ENCODE peak calls at places on chromosomes 6 and 20, in six cellular contexts. I, L, W, Q, F and U are unnamed samples.

GRCh38 chr20:47847882-47848485 is 62.7 kb upstream of the SULF2 start:
- DNase-seq in Q (no peak), I (no peak), W (no peak), F (no peak), L (no peak), U (no peak)

GRCh38 chr6:35052694-35053565 is 88.2 kb downstream of the TCP11 start:
- DNase-seq in Q (peak; percentile 35), L (no peak), I (no peak), W (no peak), F (peak; percentile 80), U (no peak)

GRCh38 chr6:145587342-145587741 is 148.0 kb downstream of the EPM2A start:
- DNase-seq in F (no peak), L (no peak), W (no peak), Q (no peak), I (no peak), U (no peak)

GRCh38 chr6:138349891-138350290 is 27.8 kb upstream of the SMIM28 start:
- DNase-seq in I (no peak), Q (peak; percentile 62), W (no peak), F (no peak), L (no peak), U (no peak)

GRCh38 chr20:45921618-45922189 is 9.7 kb upstream of the PLTP start:
- DNase-seq in Q (no peak), F (no peak), I (no peak), W (no peak), L (no peak), U (no peak)

GRCh38 chr6:27297857-27298730 is 14.0 kb downstream of the POM121L2 start:
- DNase-seq in F (peak; percentile 56), W (peak; percentile 59), I (peak; percentile 60), L (no peak), Q (peak; percentile 50), U (no peak)

GRCh38 chr6:36821581-36822335 is 17.5 kb downstream of the CPNE5 start:
- DNase-seq in F (no peak), L (no peak), I (no peak), Q (no peak), W (no peak), U (no peak)

GRCh38 chr20:45419188-45420091 is 3.5 kb downstream of the PIGT start:
- DNase-seq in L (peak; percentile 48), W (peak; percentile 89), F (peak; percentile 89), Q (peak; percentile 97), I (no peak), U (no peak)

GRCh38 chr20:16927031-16927430 is 178.9 kb downstream of the OTOR start:
- DNase-seq in F (no peak), W (peak; percentile 21), L (no peak), I (no peak), Q (no peak), U (no peak)

GRCh38 chr6:118719351-118720124 is 68.1 kb upstream of the CEP85L start:
- DNase-seq in F (no peak), W (no peak), Q (no peak), L (peak; percentile 53), I (no peak), U (no peak)

GRCh38 chr6:105890521-105891244 is 195.5 kb upstream of the PRDM1 start:
- DNase-seq in Q (no peak), L (no peak), W (peak; percentile 6), I (no peak), F (no peak), U (no peak)

GRCh38 chr6:109031416-109031815 is 63.2 kb downstream of the SESN1 start:
- DNase-seq in I (no peak), L (no peak), Q (no peak), F (no peak), W (no peak), U (no peak)

GRCh38 chr20:58850693-58851174 is at the start of gene GNAS-AS1:
- DNase-seq in L (peak; percentile 96), W (peak; percentile 79), Q (peak; percentile 89), F (peak; percentile 90), I (peak; percentile 91), U (peak; percentile 91)

GRCh38 chr6:168828035-168828434 is 387.1 kb downstream of the SMOC2 start:
- DNase-seq in F (no peak), W (no peak), Q (no peak), L (no peak), I (no peak), U (no peak)

GRCh38 chr20:63141531-63141930 is 74.4 kb downstream of the YTHDF1 start:
- DNase-seq in L (no peak), W (no peak), I (no peak), F (no peak), Q (no peak), U (no peak)

GRCh38 chr6:31115941-31116560 is 1.5 kb downstream of the PSORS1C1 start:
- DNase-seq in Q (no peak), F (no peak), I (no peak), W (no peak), L (no peak), U (no peak)

GRCh38 chr20:35468671-35469334 is 13.4 kb downstream of the CEP250 start:
- DNase-seq in Q (no peak), L (no peak), F (peak; percentile 25), I (no peak), W (no peak), U (no peak)

GRCh38 chr6:16876201-16876600 is 114.9 kb upstream of the ATXN1 start:
- DNase-seq in W (no peak), F (no peak), Q (no peak), I (no peak), L (no peak), U (no peak)

GRCh38 chr6:122995930-122996796 is at the start of gene CLVS2:
- DNase-seq in Q (peak; percentile 55), F (peak; percentile 20), W (no peak), L (no peak), I (peak; percentile 71), U (peak; percentile 72)

GRCh38 chr6:32668226-32668747 is 1.8 kb upstream of the HLA-DQB1 start:
- DNase-seq in L (peak; percentile 73), F (no peak), I (no peak), Q (no peak), W (peak; percentile 40), U (no peak)

GRCh38 chr20:33811763-33812672 is 870 bp downstream of the CHMP4B start:
- DNase-seq in Q (peak; percentile 83), F (peak; percentile 80), I (no peak), L (no peak), W (peak; percentile 93), U (no peak)

GRCh38 chr6:19549109-19549508 is 288.1 kb upstream of the ID4 start:
- DNase-seq in L (no peak), I (no peak), F (no peak), Q (no peak), W (no peak), U (no peak)

GRCh38 chr6:159092631-159093030 is 47.8 kb upstream of the TAGAP start:
- DNase-seq in I (no peak), W (peak; percentile 20), F (peak; percentile 64), L (no peak), Q (no peak), U (no peak)

GRCh38 chr6:20540683-20541082 is 6.4 kb downstream of the CDKAL1 start:
- DNase-seq in W (peak; percentile 57), I (no peak), F (peak; percentile 51), L (no peak), Q (peak; percentile 11), U (no peak)

GRCh38 chr6:108524528-108525218 is 36.0 kb upstream of the FOXO3 start:
- DNase-seq in I (no peak), W (no peak), Q (peak; percentile 2), L (no peak), F (no peak), U (no peak)

GRCh38 chr6:133128191-133128590 is 113.0 kb upstream of the EYA4 start:
- DNase-seq in I (no peak), F (peak; percentile 29), Q (no peak), W (no peak), L (no peak), U (no peak)

GRCh38 chr6:1379026-1379809 is 10.2 kb upstream of the FOXF2 start:
- DNase-seq in F (no peak), L (peak; percentile 58), W (no peak), I (no peak), Q (no peak), U (no peak)

GRCh38 chr20:36817496-36817895 is 43.9 kb upstream of the DSN1 start:
- DNase-seq in Q (no peak), I (no peak), F (no peak), L (no peak), W (no peak), U (no peak)

GRCh38 chr6:49326337-49326736 is 136.7 kb downstream of the MMUT start:
- DNase-seq in I (no peak), L (no peak), W (peak; percentile 62), F (peak; percentile 35), Q (peak; percentile 47), U (no peak)

GRCh38 chr20:62356948-62357667 is 10.0 kb downstream of the LAMA5 start:
- DNase-seq in L (no peak), I (no peak), Q (peak; percentile 79), W (peak; percentile 73), F (peak; percentile 67), U (no peak)

GRCh38 chr6:1872649-1873131 is 263.0 kb downstream of the FOXC1 start:
- DNase-seq in L (no peak), Q (peak; percentile 32), I (peak; percentile 68), W (peak; percentile 25), F (peak; percentile 88), U (no peak)

GRCh38 chr6:10933126-10933525 is 46.3 kb downstream of the SYCP2L start:
- DNase-seq in F (no peak), L (no peak), W (no peak), Q (no peak), I (no peak), U (no peak)
- TF ChIP-seq CTCF in F (no peak), L (no peak), W (no peak), Q (no peak), I (no peak), U (no peak)

GRCh38 chr20:43473058-43473704 is 15.5 kb downstream of the SRSF6 start:
- DNase-seq in L (no peak), F (no peak), Q (no peak), W (no peak), I (no peak), U (no peak)
- TF ChIP-seq CTCF in L (no peak), F (no peak), Q (no peak), W (no peak), I (no peak), U (no peak)

DNA sequence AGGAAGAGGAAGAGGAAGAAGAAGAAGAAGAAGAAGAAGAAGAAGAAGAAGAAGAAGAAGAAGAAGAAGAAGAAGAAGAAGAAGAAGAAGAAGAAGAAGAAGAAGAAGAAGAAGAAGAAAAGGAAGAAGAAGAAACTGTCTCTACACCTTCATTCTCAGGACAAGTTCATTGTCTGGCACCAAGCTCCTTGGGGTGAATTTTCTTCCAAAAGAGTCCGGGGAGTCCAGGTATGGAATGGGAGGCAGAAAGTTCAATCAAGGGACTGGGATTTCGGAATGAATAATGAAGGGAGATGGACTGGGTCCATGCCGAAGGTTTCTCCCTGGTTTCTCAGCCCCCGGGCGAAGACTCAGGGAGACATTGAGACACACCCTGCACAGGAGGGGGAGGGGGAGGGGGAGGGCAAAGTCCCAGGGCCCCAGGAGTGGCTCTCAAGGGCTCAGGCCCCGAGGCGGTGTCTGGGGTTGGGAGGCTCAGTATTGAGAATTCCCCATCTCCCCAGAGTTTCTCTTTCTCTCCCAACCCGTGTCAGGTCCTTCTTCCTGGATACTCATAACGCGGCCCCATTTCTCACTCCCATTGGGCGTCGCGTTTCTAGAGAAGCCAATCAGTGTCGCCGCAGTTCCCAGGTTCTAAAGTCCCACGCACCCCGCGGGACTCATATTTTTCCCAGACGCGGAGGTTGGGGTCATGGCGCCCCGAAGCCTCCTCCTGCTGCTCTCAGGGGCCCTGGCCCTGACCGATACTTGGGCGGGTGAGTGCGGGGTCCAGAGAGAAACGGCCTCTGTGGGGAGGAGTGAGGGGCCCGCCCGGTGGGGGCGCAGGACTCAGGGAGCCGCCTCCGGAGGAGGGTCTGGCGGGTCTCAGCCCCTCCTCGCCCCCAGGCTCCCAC is at the start of gene HLA-F:
- DNase-seq in I (peak; percentile 61), Q (peak; percentile 66), W (peak; percentile 96), L (peak; percentile 90), F (peak; percentile 59), U (no peak)
- TF ChIP-seq CTCF in I (no peak), Q (no peak), W (no peak), L (no peak), F (no peak), U (no peak)

GRCh38 chr6:75284285-75285155 is at the start of gene TMEM30A:
- DNase-seq in F (peak; percentile 99), W (peak; percentile 99), I (peak; percentile 94), L (peak; percentile 95), Q (peak; percentile 99), U (peak; percentile 95)
- TF ChIP-seq CTCF in F (no peak), W (no peak), I (no peak), L (no peak), Q (no peak), U (peak; percentile 27)